ENCODE peak calls at places on chromosomes 1 and 21, in five cellular contexts. L is adipocyte, K is IMR-90, M is heart left ventricle, G is ovary. X is an unnamed sample.
A peak's percentile ranks its signal among the peaks of the same experiment; 100 is the strongest.

GRCh38 chr1:37150986-37151385 is 116.7 kb upstream of the GRIK3 start:
- DNase-seq in L (no peak), K (no peak), M (no peak), G (no peak), X (peak; percentile 17)

GRCh38 chr1:191831572-191831971 is 326.7 kb upstream of the RGS18 start:
- DNase-seq in L (no peak), K (no peak), M (no peak), G (no peak), X (no peak)

GRCh38 chr1:46614604-46614984 is 2.0 kb downstream of the MOB3C start:
- DNase-seq in L (no peak), K (no peak), M (no peak), G (peak; percentile 35), X (no peak)

GRCh38 chr1:39657402-39657801 is 14.5 kb downstream of the NT5C1A start:
- DNase-seq in L (no peak), K (peak; percentile 35), M (no peak), G (no peak), X (no peak)

GRCh38 chr1:183760661-183761060 is 44.3 kb upstream of the RGL1 start:
- DNase-seq in L (no peak), K (no peak), M (no peak), G (no peak), X (no peak)

GRCh38 chr1:44587796-44588460 is 86.4 kb downstream of the TMEM53 start:
- DNase-seq in L (no peak), K (no peak), M (no peak), G (no peak), X (peak; percentile 64)

GRCh38 chr21:46159841-46160562 is 4.6 kb upstream of the FTCD start:
- DNase-seq in L (no peak), K (no peak), M (no peak), G (peak; percentile 17), X (no peak)

GRCh38 chr1:200224315-200224714 is 185.5 kb downstream of the ZNF281 start:
- DNase-seq in L (peak; percentile 45), K (peak; percentile 78), M (no peak), G (no peak), X (no peak)

GRCh38 chr1:221891708-221892107 is 149.8 kb upstream of the DUSP10 start:
- DNase-seq in L (peak; percentile 83), K (no peak), M (no peak), G (no peak), X (no peak)

GRCh38 chr1:182143825-182144661 is 82.5 kb upstream of the ZNF648 start:
- DNase-seq in L (peak; percentile 97), K (peak; percentile 45), M (peak; percentile 60), G (peak; percentile 84), X (peak; percentile 90)

GRCh38 chr1:156797212-156797871 is 19.3 kb downstream of the SH2D2A start:
- DNase-seq in L (peak; percentile 84), K (peak; percentile 64), M (no peak), G (no peak), X (peak; percentile 47)

GRCh38 chr21:42038393-42038792 is 28.2 kb upstream of the ZBTB21 start:
- DNase-seq in L (no peak), K (no peak), M (no peak), G (no peak), X (no peak)

GRCh38 chr1:150575072-150575489 is 4.3 kb downstream of the MCL1 start:
- DNase-seq in L (peak; percentile 41), K (no peak), M (no peak), G (no peak), X (no peak)

GRCh38 chr1:232130815-232131474 is 499.0 kb downstream of the SIPA1L2 start:
- DNase-seq in L (no peak), K (no peak), M (no peak), G (no peak), X (no peak)

GRCh38 chr1:168918860-168919741 is 187.4 kb upstream of the ATP1B1 start:
- DNase-seq in L (no peak), K (no peak), M (no peak), G (no peak), X (no peak)

GRCh38 chr1:199121047-199121446 is 482.2 kb downstream of the PTPRC start:
- DNase-seq in L (no peak), K (no peak), M (no peak), G (no peak), X (no peak)

DNA sequence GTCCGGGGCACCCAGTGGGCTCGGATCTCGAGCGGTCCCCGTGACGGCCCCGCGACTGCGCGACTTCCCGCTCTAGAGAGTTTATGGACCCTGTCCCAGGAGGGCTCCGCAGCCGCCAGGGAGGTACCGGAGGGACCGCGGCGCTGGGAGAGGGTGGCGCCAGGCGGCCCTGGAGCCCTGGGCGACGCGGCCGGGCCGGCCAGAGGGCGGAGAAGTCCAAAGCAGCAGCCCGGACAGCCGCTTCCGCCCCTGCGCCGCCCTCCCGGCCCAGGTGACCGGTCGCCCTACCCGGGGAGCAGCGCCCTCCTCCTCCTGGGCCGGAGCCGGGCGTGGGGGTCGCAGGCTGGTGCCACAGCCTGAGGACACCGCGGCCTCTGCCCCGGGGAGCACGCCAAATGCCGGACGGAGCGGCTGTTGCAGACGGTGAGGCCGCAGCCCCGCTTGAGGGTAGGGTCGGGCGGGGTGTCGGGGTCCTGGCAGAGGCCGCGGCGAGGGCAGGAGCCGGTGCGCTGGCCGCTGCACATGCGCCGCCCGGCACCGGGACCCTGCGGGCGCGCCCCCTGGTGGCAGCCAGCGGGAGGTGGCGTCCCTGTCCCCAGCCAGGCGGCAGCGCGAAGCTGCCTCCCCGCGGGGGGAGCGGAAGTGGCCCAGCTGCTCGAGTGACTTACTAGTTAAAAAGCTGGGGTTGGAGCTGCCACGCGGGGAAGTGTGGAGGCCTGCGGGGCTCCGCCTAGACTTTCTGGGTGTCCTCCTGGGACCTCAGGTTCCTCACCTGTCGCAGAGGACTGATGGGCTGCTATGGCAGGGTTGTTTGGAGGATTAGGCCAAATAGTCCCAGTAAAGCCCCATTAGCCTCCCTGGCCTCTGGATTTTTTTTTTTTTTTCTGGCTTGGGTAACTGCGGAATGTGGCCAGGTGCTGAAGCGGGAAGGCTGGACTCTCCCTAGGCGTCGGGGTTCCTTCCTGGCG is 20.9 kb upstream of the ZNF678 start:
- DNase-seq in L (peak; percentile 91), K (peak; percentile 80), M (peak; percentile 88), G (peak; percentile 85), X (peak; percentile 91)
- H3K4me3 ChIP-seq in L (peak overlapping the region; percentile 82), K (peak overlapping the region; percentile 60), M (peak overlapping the region; percentile 53), G (peak overlapping the region; percentile 66), X (peak overlapping the region; percentile 65)

GRCh38 chr1:167668108-167668507 is 38.1 kb downstream of the RCSD1 start:
- DNase-seq in L (no peak), K (no peak), M (no peak), G (no peak), X (no peak)
- H3K4me1 ChIP-seq in L (peaks cover 12% of the 10 kb centered on the region), K (peaks cover 5% of the 10 kb centered on the region), M (peaks cover 94% of the 10 kb centered on the region), G (peaks cover 6% of the 10 kb centered on the region), X (no peaks in the 10 kb centered on the region)

GRCh38 chr1:3983181-3983580 is 83.1 kb upstream of the C1orf174 start:
- DNase-seq in L (no peak), K (no peak), M (no peak), G (no peak), X (no peak)
- H3K9me3 ChIP-seq in L (no peaks in the 10 kb centered on the region), K (peaks cover 53% of the 10 kb centered on the region), M (no peaks in the 10 kb centered on the region), G (no peaks in the 10 kb centered on the region), X (no peaks in the 10 kb centered on the region)

DNA sequence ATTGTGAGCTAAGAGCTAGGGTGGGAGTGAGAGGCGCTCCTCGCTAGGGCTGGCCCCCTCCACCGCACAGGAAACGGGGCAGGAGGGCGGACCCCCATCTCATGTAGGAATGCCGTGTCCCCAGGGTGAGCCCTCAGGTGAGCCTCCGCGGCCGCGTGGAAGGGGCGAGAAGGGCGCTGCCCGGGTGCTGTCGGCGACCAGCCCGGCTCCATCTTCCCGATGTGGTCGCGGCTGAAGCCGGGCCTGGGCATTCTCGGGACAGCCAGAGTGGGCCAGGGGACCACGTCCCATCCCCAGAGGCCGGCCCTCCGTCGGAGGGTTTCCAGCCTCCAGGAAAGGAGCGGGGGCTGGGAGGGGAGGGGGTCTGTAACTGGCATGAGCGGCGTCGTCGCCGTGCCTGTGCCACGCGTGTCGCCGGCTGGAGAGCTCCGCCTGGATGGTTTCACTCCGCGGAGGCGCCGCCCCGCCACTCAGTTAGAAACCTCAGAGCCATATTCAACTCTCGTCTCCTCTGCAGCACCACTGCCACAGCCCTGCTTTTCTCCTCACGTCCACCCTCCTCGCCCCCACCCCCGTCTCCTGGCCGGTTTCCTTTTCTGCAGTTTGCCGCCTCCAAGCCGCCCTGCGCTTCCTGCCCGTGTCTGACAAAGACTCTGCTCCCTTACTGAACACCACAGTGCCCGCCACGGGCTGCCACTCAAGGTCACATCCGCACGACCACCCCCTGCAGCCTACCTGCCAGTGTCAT is at the start of gene TMEM269:
- DNase-seq in L (peak; percentile 26), K (no peak), M (peak; percentile 40), G (no peak), X (peak; percentile 21)
- H3K4me3 ChIP-seq in L (peak within 1 kb of the TSS; percentile 68), K (peak within 1 kb of the TSS; percentile 38), M (peak within 1 kb of the TSS; percentile 29), G (peak within 1 kb of the TSS; percentile 23), X (peak within 1 kb of the TSS; percentile 30)

GRCh38 chr1:61093525-61094137 is 11.3 kb downstream of the NFIA start:
- DNase-seq in L (no peak), K (no peak), M (no peak), G (no peak), X (no peak)
- H3K4me1 ChIP-seq in L (peaks cover 36% of the 10 kb centered on the region), K (no peaks in the 10 kb centered on the region), M (peaks cover 71% of the 10 kb centered on the region), G (no peaks in the 10 kb centered on the region), X (peaks cover 64% of the 10 kb centered on the region)

X was measured in thyroid gland.